ENCODE peak calls at places on chromosomes 1 and 21, in seven cellular contexts. D is endothelial cell; P is glutamatergic neuron; U is RPMI7951; V is stimulated activated CD4-positive, alpha-beta T cell treated with anti-CD3 and anti-CD28 coated beads, Interleukin-2, amount 100 ng/mL, for 24 hours; K is H54; F is stimulated activated CD8-positive, alpha-beta memory T cell treated with anti-CD3 and anti-CD28 coated beads, Interleukin-7, amount 100 ng/mL, for 1 hour. S is an unnamed sample.

GRCh38 chr1:235938714-235939487 is 72.2 kb upstream of the LYST start:
- DNase-seq in D (no peak), V (no peak), F (no peak), P (no peak), U (no peak), K (no peak), S (no peak)

GRCh38 chr1:110477445-110477957 is 26.6 kb downstream of the PROK1 start:
- DNase-seq in U (no peak), K (peak), F (no peak), V (no peak), P (no peak), D (no peak), S (no peak)

GRCh38 chr21:44054710-44055109 is 42.6 kb downstream of the TRAPPC10 start:
- DNase-seq in V (no peak), F (no peak), D (no peak), P (no peak), K (no peak), U (no peak), S (no peak)

GRCh38 chr1:32404956-32405355 is 10.7 kb upstream of the BSDC1 start:
- DNase-seq in P (no peak), V (no peak), K (no peak), F (no peak), D (no peak), U (no peak), S (no peak)

GRCh38 chr1:29255134-29255666 is 18.9 kb downstream of the PTPRU start:
- DNase-seq in D (no peak), P (no peak), U (no peak), K (no peak), V (no peak), F (no peak), S (no peak)

GRCh38 chr1:3369437-3370076 is 84.9 kb upstream of the ARHGEF16 start:
- DNase-seq in U (peak), F (no peak), V (no peak), K (peak), P (no peak), D (no peak), S (peak)

GRCh38 chr1:20964540-20965484 is 177.7 kb upstream of the HP1BP3 start:
- DNase-seq in U (no peak), V (no peak), K (no peak), P (no peak), D (no peak), F (no peak), S (no peak)

GRCh38 chr1:246476771-246477170 is 30.3 kb downstream of the SMYD3 start:
- DNase-seq in P (no peak), V (no peak), U (no peak), F (no peak), D (no peak), K (no peak), S (no peak)

GRCh38 chr1:159587461-159587951 is at the start of gene APCS:
- DNase-seq in F (no peak), K (no peak), V (no peak), P (no peak), D (no peak), U (no peak), S (no peak)

GRCh38 chr1:212139526-212140137 is 104.1 kb downstream of the DTL start:
- DNase-seq in V (no peak), F (no peak), P (no peak), U (no peak), D (no peak), K (no peak), S (peak)

GRCh38 chr1:109896681-109897080 is 14.0 kb upstream of the CSF1 start:
- DNase-seq in U (no peak), V (no peak), F (no peak), P (no peak), D (no peak), K (no peak), S (no peak)

GRCh38 chr1:93869653-93870052 is 9.4 kb downstream of the DNTTIP2 start:
- DNase-seq in V (no peak), U (no peak), D (no peak), F (no peak), K (no peak), P (no peak), S (no peak)

GRCh38 chr1:243343970-243344749 is 88.3 kb downstream of the SDCCAG8 start:
- DNase-seq in V (no peak), F (no peak), K (peak), P (no peak), U (peak), D (no peak), S (no peak)

GRCh38 chr1:39087109-39087834 is 61.1 kb downstream of the NDUFS5 start:
- DNase-seq in F (no peak), P (no peak), K (no peak), D (no peak), U (peak), V (no peak), S (no peak)

GRCh38 chr1:64856564-64856963 is 109.8 kb downstream of the JAK1 start:
- DNase-seq in F (no peak), K (no peak), D (no peak), P (peak), V (no peak), U (no peak), S (peak)

GRCh38 chr1:91916811-91917460 is 31.0 kb upstream of the TGFBR3 start:
- DNase-seq in F (no peak), P (no peak), V (no peak), D (no peak), U (no peak), K (no peak), S (no peak)

GRCh38 chr1:43267291-43267805 is 2.4 kb upstream of the TMEM125 start:
- DNase-seq in K (no peak), P (no peak), F (no peak), V (no peak), U (peak), D (no peak), S (no peak)

GRCh38 chr1:53738205-53739108 is 507 bp downstream of the GLIS1 start:
- DNase-seq in P (no peak), U (no peak), D (peak), F (no peak), V (no peak), K (no peak), S (no peak)

GRCh38 chr1:230424440-230425251 is 1.5 kb downstream of the PGBD5 start:
- DNase-seq in P (peak), D (peak), K (no peak), U (no peak), F (no peak), V (no peak), S (peak)

GRCh38 chr1:175599212-175599681 is 144.1 kb downstream of the TNR start:
- DNase-seq in F (no peak), V (no peak), U (no peak), D (no peak), P (peak), K (no peak), S (no peak)

GRCh38 chr1:181179980-181180964 is 91.8 kb downstream of the IER5 start:
- DNase-seq in P (peak), U (peak), K (no peak), F (no peak), V (peak), D (no peak), S (peak)

GRCh38 chr1:54995835-54996234 is 2.9 kb upstream of the BSND start:
- DNase-seq in F (no peak), D (no peak), K (no peak), V (peak), U (no peak), P (no peak), S (no peak)

GRCh38 chr1:87135313-87135712 is 193.4 kb upstream of the LMO4 start:
- DNase-seq in V (no peak), F (no peak), D (no peak), P (no peak), K (no peak), U (no peak), S (no peak)

S was measured in SJCRH30.